ENCODE peak calls at places on chromosome 21, in seven cellular contexts. D is fibroblast of lung, G is lower lobe of right lung, V is OCI-LY7, E is hepatocyte, P is pancreas, Z is small intestine. R is an unnamed sample.
A peak's percentile ranks its signal among the peaks of the same experiment; 100 is the strongest.

GRCh38 chr21:26469789-26470188 is 103.3 kb downstream of the CYYR1 start:
- DNase-seq in D (peak; percentile 93), G (no peak), V (no peak), E (peak; percentile 23), P (no peak), Z (no peak), R (no peak)

GRCh38 chr21:15066231-15066577 is 1.4 kb upstream of the NRIP1 start:
- DNase-seq in D (peak; percentile 30), G (no peak), V (no peak), E (no peak), P (no peak), Z (peak; percentile 48), R (no peak)

GRCh38 chr21:30227633-30228404 is 11.9 kb upstream of the CLDN8 start:
- DNase-seq in D (peak; percentile 89), G (no peak), V (no peak), E (peak; percentile 83), P (peak; percentile 25), Z (peak; percentile 66), R (no peak)

GRCh38 chr21:46154955-46155513 is 345 bp downstream of the FTCD start:
- DNase-seq in D (no peak), G (peak; percentile 39), V (no peak), E (peak; percentile 3), P (peak; percentile 11), Z (no peak), R (peak; percentile 45)

GRCh38 chr21:16794944-16795343 is 717.9 kb upstream of the CXADR start:
- DNase-seq in D (peak; percentile 86), G (no peak), V (no peak), E (peak; percentile 15), P (no peak), Z (no peak), R (no peak)

GRCh38 chr21:23639726-23640125 is 1967.6 kb downstream of the MRPL39 start:
- DNase-seq in D (no peak), G (no peak), V (no peak), E (no peak), P (no peak), Z (no peak), R (no peak)

GRCh38 chr21:42118901-42119300 is 47.8 kb downstream of the UMODL1 start:
- DNase-seq in D (no peak), G (no peak), V (peak; percentile 52), E (no peak), P (no peak), Z (no peak), R (peak; percentile 52)

GRCh38 chr21:29529139-29529538 is 230.4 kb downstream of the BACH1 start:
- DNase-seq in D (no peak), G (no peak), V (no peak), E (no peak), P (no peak), Z (no peak), R (no peak)

GRCh38 chr21:27424601-27425000 is 457.7 kb upstream of the ADAMTS5 start:
- DNase-seq in D (no peak), G (no peak), V (no peak), E (no peak), P (no peak), Z (no peak), R (no peak)

GRCh38 chr21:39434950-39435349 is 10.6 kb downstream of the LCA5L start:
- DNase-seq in D (peak; percentile 39), G (no peak), V (no peak), E (no peak), P (no peak), Z (no peak), R (no peak)
- H3K4me1 ChIP-seq in D (no peaks in the 10 kb centered on the region), G (no peaks in the 10 kb centered on the region), V (no peaks in the 10 kb centered on the region), E (no peaks in the 10 kb centered on the region), P (no peaks in the 10 kb centered on the region), Z (no peaks in the 10 kb centered on the region), R (no peaks in the 10 kb centered on the region)

DNA sequence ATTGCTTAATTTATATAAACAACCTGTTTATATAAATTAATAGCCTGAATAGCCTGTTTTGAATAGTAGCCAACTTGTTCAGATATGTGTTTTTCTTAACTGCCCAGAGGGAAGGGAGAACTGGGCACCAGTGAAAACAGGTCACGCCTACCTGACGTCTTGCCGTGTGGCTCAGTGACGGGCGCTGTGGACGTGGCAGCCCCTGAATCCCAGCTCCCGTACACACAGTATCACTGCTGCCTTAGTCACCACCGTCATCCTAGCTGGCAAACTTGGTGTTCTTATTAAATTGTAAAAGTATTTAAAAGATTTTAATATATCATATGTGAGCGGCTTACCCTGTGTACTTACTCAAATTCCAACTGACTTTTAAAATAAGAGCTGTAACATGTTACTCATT is 35.4 kb upstream of the TRAPPC10 start:
- DNase-seq in D (no peak), G (no peak), V (no peak), E (no peak), P (no peak), Z (no peak), R (no peak)
- H3K27ac ChIP-seq in D (no peak overlapping the region), G (no peak overlapping the region), V (no peak overlapping the region), E (no peak overlapping the region), P (no peak overlapping the region), Z (no peak overlapping the region), R (no peak overlapping the region)

GRCh38 chr21:7947422-7947821 is 2574.0 kb upstream of the TPTE start:
- DNase-seq in D (no peak), G (no peak), V (no peak), E (no peak), P (no peak), Z (no peak), R (no peak)
- H3K9me3 ChIP-seq in D (peaks cover 29% of the 10 kb centered on the region), G (peaks cover 96% of the 10 kb centered on the region), V (peaks cover 90% of the 10 kb centered on the region), E (peaks cover 80% of the 10 kb centered on the region), P (peaks cover 4% of the 10 kb centered on the region), Z (peaks cover 20% of the 10 kb centered on the region), R (peaks cover 36% of the 10 kb centered on the region)

GRCh38 chr21:45011426-45011825 is 63.0 kb upstream of the ADARB1 start:
- DNase-seq in D (no peak), G (peak; percentile 23), V (no peak), E (no peak), P (no peak), Z (no peak), R (peak; percentile 64)

GRCh38 chr21:45014747-45015468 is 59.5 kb upstream of the ADARB1 start:
- DNase-seq in D (no peak), G (peak; percentile 28), V (no peak), E (no peak), P (no peak), Z (no peak), R (no peak)

GRCh38 chr21:45012661-45013270 is 61.6 kb upstream of the ADARB1 start:
- DNase-seq in D (no peak), G (peak; percentile 22), V (no peak), E (peak; percentile 81), P (no peak), Z (no peak), R (peak; percentile 42)

GRCh38 chr21:45011911-45012660 is 62.3 kb upstream of the ADARB1 start:
- DNase-seq in D (peak; percentile 77), G (peak; percentile 36), V (no peak), E (peak; percentile 93), P (no peak), Z (no peak), R (peak; percentile 59)

DNA sequence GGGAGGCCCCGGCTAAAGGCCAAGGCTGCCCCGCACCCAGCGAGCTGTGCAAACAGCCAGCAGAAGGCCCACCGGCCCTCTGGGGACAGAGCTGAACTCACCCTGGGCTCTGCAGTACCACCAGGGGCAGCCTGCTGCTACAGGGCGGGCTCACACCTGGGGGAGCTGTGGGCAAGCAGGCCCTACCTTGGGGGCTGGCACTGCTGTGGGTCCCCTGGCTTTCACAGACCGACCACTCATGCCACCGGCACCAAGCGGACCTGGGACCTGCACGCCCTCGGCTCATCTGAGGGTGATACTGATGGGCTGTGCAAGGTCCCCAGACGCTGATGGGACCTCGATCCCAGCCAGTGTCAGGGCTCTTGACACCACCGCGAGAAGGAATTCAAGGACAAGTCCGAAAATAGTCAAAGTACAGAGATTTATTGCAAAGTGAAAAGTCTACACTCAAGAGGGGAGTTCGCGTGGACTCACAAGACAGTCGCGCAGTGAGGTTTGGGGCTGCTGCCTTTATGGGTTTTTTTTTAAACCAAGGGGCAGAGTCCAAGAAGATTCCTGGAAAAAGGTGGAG is 61.0 kb upstream of the ADARB1 start:
- DNase-seq in D (no peak), G (peak; percentile 37), V (no peak), E (peak; percentile 77), P (no peak), Z (no peak), R (peak; percentile 45)
- H3K4me1 ChIP-seq in D (peaks cover 12% of the 10 kb centered on the region), G (no peaks in the 10 kb centered on the region), V (no peaks in the 10 kb centered on the region), E (peaks cover 34% of the 10 kb centered on the region), P (no peaks in the 10 kb centered on the region), Z (no peaks in the 10 kb centered on the region), R (no peaks in the 10 kb centered on the region)

GRCh38 chr21:34690041-34690792 is 21.4 kb downstream of the CLIC6 start:
- DNase-seq in D (no peak), G (no peak), V (no peak), E (peak; percentile 38), P (peak; percentile 29), Z (peak; percentile 69), R (no peak)
- H3K27ac ChIP-seq in D (no peak overlapping the region), G (peak overlapping the region; percentile 26), V (no peak overlapping the region), E (peak overlapping the region; percentile 62), P (peak overlapping the region; percentile 60), Z (peak overlapping the region; percentile 69), R (no peak overlapping the region)

GRCh38 chr21:19684328-19684727 is 1280.7 kb upstream of the TMPRSS15 start:
- DNase-seq in D (no peak), G (no peak), V (no peak), E (no peak), P (no peak), Z (no peak), R (no peak)
- H3K9me3 ChIP-seq in D (no peaks in the 10 kb centered on the region), G (no peaks in the 10 kb centered on the region), V (peaks cover 22% of the 10 kb centered on the region), E (no peaks in the 10 kb centered on the region), P (no peaks in the 10 kb centered on the region), Z (no peaks in the 10 kb centered on the region), R (no peaks in the 10 kb centered on the region)